ENCODE peak calls at places on chromosomes 16 and 17, in ten cellular contexts. J, W, I, E, G, C, P, L, D and A are unnamed samples.

GRCh38 chr17:68161644-68162428 is 86.0 kb upstream of the AMZ2 start:
- DNase-seq in D (no peak), J (no peak), G (no peak), I (no peak), E (no peak), P (no peak), C (no peak), W (no peak), L (peak), A (no peak)

GRCh38 chr17:4375039-4375748 is 8.7 kb upstream of the UBE2G1 start:
- DNase-seq in P (no peak), D (peak), I (no peak), L (no peak), C (no peak), W (peak), G (no peak), J (no peak), E (no peak), A (no peak)

GRCh38 chr16:9072806-9073341 is 18.6 kb upstream of the HAPSTR1 start:
- DNase-seq in G (no peak), I (peak), C (peak), E (no peak), L (peak), W (no peak), P (peak), D (peak), J (no peak), A (no peak)

GRCh38 chr17:83155128-83156081 is 76.0 kb downstream of the METRNL start:
- DNase-seq in D (no peak), C (no peak), L (peak), I (peak), W (no peak), P (peak), G (no peak), J (no peak), E (no peak), A (peak)

GRCh38 chr16:85554791-85555548 is 58.2 kb upstream of the GSE1 start:
- DNase-seq in I (peak), W (peak), C (peak), P (peak), G (peak), L (peak), D (peak), E (peak), J (no peak), A (peak)

GRCh38 chr16:88754912-88755744 is 29.9 kb downstream of the PIEZO1 start:
- DNase-seq in E (no peak), J (no peak), D (peak), L (peak), W (peak), G (no peak), C (no peak), I (peak), P (peak), A (no peak)

GRCh38 chr17:22695228-22695619 is 1002.9 kb downstream of the KCNJ18 start:
- DNase-seq in G (no peak), L (no peak), D (no peak), E (no peak), P (no peak), J (no peak), W (no peak), I (no peak), C (no peak), A (no peak)

GRCh38 chr17:35239823-35240222 is 3.0 kb upstream of the SLFN5 start:
- DNase-seq in D (no peak), P (no peak), G (no peak), J (no peak), E (no peak), L (no peak), W (no peak), C (no peak), I (no peak), A (no peak)

GRCh38 chr16:86286991-86287640 is 223.2 kb upstream of the FOXF1 start:
- DNase-seq in P (no peak), I (no peak), E (no peak), G (no peak), L (no peak), W (no peak), J (no peak), C (no peak), D (no peak), A (no peak)

GRCh38 chr16:70589998-70590471 is 56.3 kb upstream of the IL34 start:
- DNase-seq in L (no peak), J (no peak), D (no peak), W (no peak), G (no peak), P (peak), I (peak), C (no peak), E (no peak), A (peak)

GRCh38 chr16:22356930-22357634 is 17.3 kb downstream of the CDR2 start:
- DNase-seq in E (no peak), C (no peak), I (no peak), L (no peak), G (no peak), P (peak), W (no peak), D (no peak), J (no peak), A (no peak)

GRCh38 chr16:54846761-54847160 is 83.9 kb upstream of the IRX5 start:
- DNase-seq in D (no peak), W (no peak), L (no peak), P (peak), J (no peak), I (no peak), G (no peak), E (no peak), C (peak), A (no peak)

GRCh38 chr17:4777969-4778760 is 6.5 kb downstream of the TM4SF5 start:
- DNase-seq in I (no peak), P (no peak), C (no peak), W (no peak), J (no peak), L (no peak), D (no peak), G (no peak), E (no peak), A (no peak)

GRCh38 chr16:89172901-89173628 is 1.5 kb downstream of the CDH15 start:
- DNase-seq in I (no peak), G (no peak), L (no peak), P (no peak), J (no peak), C (no peak), D (no peak), E (no peak), W (no peak), A (no peak)

GRCh38 chr16:72172105-72173034 is at the start of gene PMFBP1:
- DNase-seq in P (peak), G (no peak), W (peak), C (peak), L (peak), I (peak), E (no peak), J (peak), D (peak), A (no peak)

GRCh38 chr16:88374736-88375135 is 8.0 kb upstream of the ZNF469 start:
- DNase-seq in G (no peak), C (no peak), E (no peak), J (no peak), W (no peak), I (no peak), L (no peak), P (no peak), D (no peak), A (no peak)

GRCh38 chr16:31700530-31701388 is 172.8 kb upstream of the ZNF267 start:
- DNase-seq in L (peak), I (peak), P (peak), E (peak), C (no peak), W (peak), D (peak), G (peak), J (peak), A (peak)

GRCh38 chr17:79537686-79538085 is 73.2 kb downstream of the RBFOX3 start:
- DNase-seq in D (no peak), J (no peak), G (no peak), L (no peak), I (no peak), C (no peak), E (no peak), W (no peak), P (no peak), A (no peak)

GRCh38 chr17:38628441-38628840 is 22.7 kb upstream of the SRCIN1 start:
- DNase-seq in E (no peak), I (no peak), P (no peak), W (no peak), G (no peak), D (no peak), L (peak), C (no peak), J (no peak), A (no peak)

GRCh38 chr17:50464736-50465135 is 3.9 kb downstream of the CHAD start:
- DNase-seq in I (no peak), E (no peak), D (no peak), W (peak), J (no peak), C (no peak), G (no peak), P (no peak), L (no peak), A (no peak)

GRCh38 chr16:30660424-30661251 is 2.4 kb downstream of the FBRS start:
- DNase-seq in P (peak), C (no peak), E (no peak), L (peak), G (peak), I (peak), J (no peak), D (peak), W (peak), A (no peak)

GRCh38 chr17:75827291-75828050 is 16.7 kb downstream of the UNC13D start:
- DNase-seq in P (peak), C (no peak), G (peak), J (peak), E (peak), I (peak), W (peak), L (peak), D (peak), A (peak)

GRCh38 chr16:87952751-87953150 is 1.5 kb downstream of the BANP start:
- DNase-seq in C (no peak), I (no peak), E (no peak), W (no peak), J (no peak), D (no peak), P (no peak), G (no peak), L (no peak), A (no peak)

GRCh38 chr16:54027126-54027922 is 259.3 kb downstream of the IRX3 start:
- DNase-seq in J (no peak), G (no peak), L (peak), C (peak), E (no peak), D (no peak), P (peak), I (peak), W (no peak), A (no peak)

GRCh38 chr17:69012895-69013805 is 47.6 kb downstream of the ABCA9 start:
- DNase-seq in I (peak), G (no peak), P (peak), J (no peak), W (no peak), D (no peak), E (no peak), L (peak), C (peak), A (no peak)

GRCh38 chr16:14600164-14600563 is 29.9 kb downstream of the PARN start:
- DNase-seq in P (peak), C (no peak), J (no peak), E (no peak), L (peak), I (peak), G (no peak), W (no peak), D (no peak), A (no peak)